ENCODE peak calls at places on chromosomes 6 and 20, in four cellular contexts. J, V, R and X are unnamed samples.

GRCh38 chr20:63491078-63491477 is 7.8 kb downstream of the EEF1A2 start:
- DNase-seq in J (no peak), V (no peak), R (no peak), X (no peak)

GRCh38 chr6:132919476-132919875 is 105.1 kb downstream of the RPS12 start:
- DNase-seq in J (no peak), V (peak), R (peak), X (peak)

GRCh38 chr6:37060195-37060559 is 54.7 kb downstream of the FGD2 start:
- DNase-seq in J (no peak), V (no peak), R (no peak), X (no peak)

GRCh38 chr6:40536442-40536841 is 50.7 kb downstream of the LRFN2 start:
- DNase-seq in J (no peak), V (no peak), R (no peak), X (no peak)

GRCh38 chr20:8370774-8371173 is 238.7 kb downstream of the PLCB1 start:
- DNase-seq in J (no peak), V (no peak), R (no peak), X (no peak)

GRCh38 chr6:126170875-126171489 is 168.9 kb upstream of the CENPW start:
- DNase-seq in J (no peak), V (peak), R (no peak), X (no peak)

GRCh38 chr6:148364056-148364844 is 21.6 kb downstream of the SASH1 start:
- DNase-seq in J (no peak), V (peak), R (peak), X (peak)

GRCh38 chr6:33702345-33702977 is 9.0 kb downstream of the UQCC2 start:
- DNase-seq in J (no peak), V (no peak), R (no peak), X (no peak)

GRCh38 chr6:33700391-33701050 is 11.0 kb downstream of the UQCC2 start:
- DNase-seq in J (peak), V (no peak), R (no peak), X (peak)

GRCh38 chr20:20786428-20786827 is 74.0 kb upstream of the RALGAPA2 start:
- DNase-seq in J (no peak), V (no peak), R (no peak), X (no peak)

GRCh38 chr20:62358171-62358719 is 8.9 kb downstream of the LAMA5 start:
- DNase-seq in J (no peak), V (no peak), R (no peak), X (no peak)

GRCh38 chr20:31452575-31452974 is 12.1 kb downstream of the DEFB123 start:
- DNase-seq in J (no peak), V (no peak), R (no peak), X (no peak)

GRCh38 chr20:38343107-38343797 is 3.0 kb upstream of the LBP start:
- DNase-seq in J (no peak), V (no peak), R (no peak), X (no peak)
- H3K4me3 ChIP-seq in J (no peak), V (no peak), R (no peak), X (peak)

GRCh38 chr6:89371849-89372505 is 19.5 kb upstream of the UBE2J1 start:
- DNase-seq in J (peak), V (no peak), R (no peak), X (no peak)

GRCh38 chr6:89375902-89376301 is 23.4 kb upstream of the UBE2J1 start:
- DNase-seq in J (no peak), V (no peak), R (no peak), X (no peak)

GRCh38 chr6:89375427-89375868 is 22.9 kb upstream of the UBE2J1 start:
- DNase-seq in J (peak), V (no peak), R (no peak), X (no peak)

GRCh38 chr6:89369009-89369408 is 16.5 kb upstream of the UBE2J1 start:
- DNase-seq in J (no peak), V (no peak), R (no peak), X (no peak)

DNA sequence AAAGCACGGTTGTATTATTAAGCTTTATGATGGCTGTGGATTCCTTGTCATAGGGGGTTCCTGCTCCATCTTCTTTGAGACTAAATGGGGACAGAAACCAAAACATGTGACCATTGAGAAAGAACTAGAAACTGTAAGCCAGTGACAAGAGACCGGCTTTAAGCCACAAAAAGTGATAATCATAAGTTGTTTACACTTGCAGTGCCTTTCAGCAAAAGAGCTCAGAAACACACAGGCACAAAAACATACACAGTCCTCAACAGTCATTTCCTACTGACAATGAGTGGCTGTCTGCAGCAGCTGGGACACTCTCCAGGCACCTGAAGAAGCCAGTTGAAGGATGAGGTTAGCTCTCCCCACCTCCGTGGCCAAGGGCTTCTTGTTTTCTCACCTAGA is 20.0 kb upstream of the UBE2J1 start:
- DNase-seq in J (no peak), V (no peak), R (no peak), X (no peak)
- H3K4me3 ChIP-seq in J (no peak), V (no peak), R (no peak), X (no peak)

GRCh38 chr20:44171775-44172571 is 15.0 kb downstream of the JPH2 start:
- DNase-seq in J (no peak), V (no peak), R (no peak), X (no peak)
- H3K4me3 ChIP-seq in J (no peak), V (no peak), R (no peak), X (no peak)

GRCh38 chr6:21665101-21665435 is 71.5 kb downstream of the SOX4 start:
- DNase-seq in J (no peak), V (no peak), R (no peak), X (no peak)

GRCh38 chr6:21665436-21666199 is 72.1 kb downstream of the SOX4 start:
- DNase-seq in J (no peak), V (no peak), R (no peak), X (no peak)

GRCh38 chr6:21668794-21669193 is 75.2 kb downstream of the SOX4 start:
- DNase-seq in J (no peak), V (no peak), R (no peak), X (no peak)

GRCh38 chr6:21666200-21666671 is 72.7 kb downstream of the SOX4 start:
- DNase-seq in J (no peak), V (no peak), R (no peak), X (no peak)

GRCh38 chr6:21666788-21667681 is 73.5 kb downstream of the SOX4 start:
- DNase-seq in J (no peak), V (no peak), R (no peak), X (no peak)
- H3K4me3 ChIP-seq in J (no peak), V (peak), R (peak), X (peak)

GRCh38 chr6:28587746-28588075 is 62.0 kb downstream of the GPX5 start:
- DNase-seq in J (no peak), V (no peak), R (no peak), X (no peak)
- H3K4me3 ChIP-seq in J (peak), V (peak), R (peak), X (peak)

GRCh38 chr6:138104618-138105213 is 2.5 kb downstream of the PERP start:
- DNase-seq in J (no peak), V (no peak), R (no peak), X (no peak)

GRCh38 chr6:138107078-138107751 is at the start of gene PERP:
- DNase-seq in J (peak), V (no peak), R (no peak), X (no peak)

GRCh38 chr6:138106665-138107077 is 548 bp downstream of the PERP start:
- DNase-seq in J (no peak), V (no peak), R (no peak), X (no peak)

GRCh38 chr6:138105446-138105845 is 1.8 kb downstream of the PERP start:
- DNase-seq in J (no peak), V (no peak), R (no peak), X (no peak)

GRCh38 chr6:138105880-138106664 is 1.1 kb downstream of the PERP start:
- DNase-seq in J (no peak), V (no peak), R (no peak), X (no peak)
- H3K4me3 ChIP-seq in J (no peak), V (peak), R (peak), X (peak)

GRCh38 chr20:23368316-23369110 is 6.5 kb downstream of the GZF1 start:
- DNase-seq in J (no peak), V (no peak), R (no peak), X (no peak)

GRCh38 chr20:23363257-23363649 is 1.3 kb downstream of the GZF1 start:
- DNase-seq in J (no peak), V (no peak), R (no peak), X (no peak)

GRCh38 chr20:23366384-23366783 is 4.4 kb downstream of the GZF1 start:
- DNase-seq in J (no peak), V (no peak), R (no peak), X (no peak)

GRCh38 chr20:23367770-23368169 is 5.8 kb downstream of the GZF1 start:
- DNase-seq in J (no peak), V (no peak), R (no peak), X (no peak)

DNA sequence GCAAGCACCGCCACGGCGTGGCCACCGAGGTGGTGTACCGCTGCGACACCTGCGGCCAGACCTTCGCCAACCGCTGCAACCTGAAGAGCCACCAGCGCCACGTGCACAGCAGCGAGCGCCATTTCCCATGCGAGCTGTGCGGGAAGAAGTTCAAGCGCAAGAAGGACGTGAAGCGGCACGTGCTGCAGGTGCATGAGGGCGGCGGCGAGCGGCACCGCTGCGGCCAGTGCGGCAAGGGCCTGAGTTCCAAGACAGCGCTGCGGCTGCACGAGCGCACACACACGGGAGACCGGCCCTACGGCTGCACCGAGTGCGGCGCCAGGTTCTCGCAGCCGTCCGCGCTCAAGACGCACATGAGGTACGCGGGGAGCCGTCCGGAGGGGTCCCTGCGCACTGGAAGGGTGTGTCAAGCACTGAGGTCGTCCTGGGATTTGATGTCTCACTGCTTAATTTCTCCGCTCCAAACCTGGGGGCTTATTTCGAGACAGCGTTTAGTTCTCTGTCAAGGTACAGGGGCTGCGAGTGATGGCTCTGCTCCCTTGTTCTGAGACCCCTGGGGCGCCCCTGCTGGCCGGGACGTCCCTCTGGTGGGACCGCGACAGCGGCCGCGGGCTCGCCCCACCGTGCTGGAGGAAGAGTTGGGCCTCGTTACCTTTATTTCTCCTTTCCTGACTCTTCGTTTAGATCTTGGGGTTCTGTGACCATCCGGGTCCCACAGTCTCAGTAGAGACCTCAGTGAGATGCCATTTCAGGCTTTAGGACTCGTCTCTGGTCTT is 3.6 kb downstream of the GZF1 start:
- DNase-seq in J (no peak), V (no peak), R (no peak), X (no peak)
- H3K4me3 ChIP-seq in J (no peak), V (no peak), R (no peak), X (no peak)

GRCh38 chr6:18122128-18123093 is at the start of gene NHLRC1:
- DNase-seq in J (peak), V (peak), R (peak), X (peak)
- H3K4me3 ChIP-seq in J (peak), V (peak), R (peak), X (peak)

GRCh38 chr20:46407671-46407996 is 1.2 kb upstream of the ELMO2 start:
- DNase-seq in J (no peak), V (no peak), R (no peak), X (no peak)
- H3K4me3 ChIP-seq in J (peak), V (no peak), R (no peak), X (no peak)

DNA sequence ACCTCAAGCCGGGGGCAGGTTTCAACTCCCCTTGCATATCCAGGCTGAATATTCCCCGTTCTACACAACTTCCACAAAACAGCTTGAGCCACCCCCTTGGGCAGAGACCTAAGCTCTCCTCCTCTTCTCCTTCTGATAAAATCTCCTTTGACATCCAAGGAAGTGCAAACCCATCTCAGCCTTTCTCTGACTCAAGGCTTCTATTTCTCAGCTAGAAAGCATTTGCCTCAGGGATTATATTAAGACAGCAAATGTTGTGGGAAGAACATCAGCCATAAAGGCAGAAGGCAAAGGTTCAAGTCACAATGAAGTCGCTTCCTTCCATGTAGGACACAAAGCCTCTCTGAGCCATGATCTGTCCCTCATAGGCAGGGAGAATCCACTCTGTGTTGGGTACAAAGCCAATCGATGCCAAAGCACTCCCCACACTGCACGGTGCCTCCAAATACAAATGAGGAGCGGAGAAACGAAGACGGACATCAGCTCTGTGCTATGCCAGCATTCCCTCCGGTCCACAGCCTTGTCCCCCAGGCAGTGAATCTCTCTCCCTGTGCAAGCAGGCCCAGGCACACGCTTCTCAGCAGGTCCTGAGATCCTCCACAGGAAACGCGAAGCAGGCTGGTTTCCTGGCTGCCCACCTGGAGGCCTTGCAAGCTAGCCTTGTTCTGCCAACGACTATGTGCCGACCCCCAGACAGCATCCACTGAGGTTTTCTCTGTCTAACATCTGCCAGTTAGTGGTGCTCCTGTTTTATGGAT is 386.4 kb upstream of the ARID1B start:
- DNase-seq in J (no peak), V (no peak), R (peak), X (no peak)
- H3K4me3 ChIP-seq in J (no peak), V (no peak), R (no peak), X (no peak)